ENCODE peak calls at places on chromosomes 6 and 20, in seven cellular contexts. O, V, R, F, Z, U and X are unnamed samples.

GRCh38 chr6:355809-356208 is 35.7 kb upstream of the IRF4 start:
- DNase-seq in O (no peak), V (no peak), R (no peak), F (no peak), Z (no peak), U (no peak), X (no peak)

GRCh38 chr6:7112741-7113313 is 5.1 kb downstream of the RREB1 start:
- DNase-seq in O (no peak), V (no peak), R (no peak), F (peak; percentile 64), Z (peak; percentile 33), U (peak; percentile 83), X (no peak)

GRCh38 chr6:21808045-21808470 is 214.5 kb downstream of the SOX4 start:
- DNase-seq in O (peak; percentile 78), V (no peak), R (no peak), F (peak; percentile 42), Z (peak; percentile 64), U (peak; percentile 23), X (peak; percentile 39)

GRCh38 chr6:165515963-165516624 is 146.9 kb downstream of the PDE10A start:
- DNase-seq in O (peak; percentile 78), V (no peak), R (no peak), F (no peak), Z (peak; percentile 32), U (peak; percentile 23), X (no peak)

GRCh38 chr6:37696841-37697735 is 595 bp downstream of the MDGA1 start:
- DNase-seq in O (no peak), V (no peak), R (no peak), F (no peak), Z (peak; percentile 43), U (peak; percentile 28), X (peak; percentile 64)

GRCh38 chr20:13046409-13046808 is 37.6 kb downstream of the SPTLC3 start:
- DNase-seq in O (no peak), V (no peak), R (no peak), F (no peak), Z (no peak), U (no peak), X (no peak)

GRCh38 chr20:15320941-15321340 is 983.5 kb upstream of the FLRT3 start:
- DNase-seq in O (no peak), V (no peak), R (no peak), F (no peak), Z (no peak), U (no peak), X (no peak)

GRCh38 chr20:58389324-58389967 is 417 bp downstream of the VAPB start:
- DNase-seq in O (peak; percentile 32), V (no peak), R (no peak), F (peak; percentile 67), Z (peak; percentile 67), U (peak; percentile 56), X (no peak)

GRCh38 chr20:49541733-49542513 is 26.0 kb downstream of the PTGIS start:
- DNase-seq in O (peak; percentile 63), V (peak; percentile 79), R (peak; percentile 81), F (peak; percentile 89), Z (peak; percentile 61), U (peak; percentile 96), X (peak; percentile 86)

GRCh38 chr6:118017301-118017854 is 110.3 kb downstream of the SLC35F1 start:
- DNase-seq in O (no peak), V (no peak), R (no peak), F (no peak), Z (no peak), U (no peak), X (no peak)

GRCh38 chr6:159981591-159982245 is 12.8 kb downstream of the IGF2R start:
- DNase-seq in O (peak; percentile 91), V (no peak), R (no peak), F (no peak), Z (peak; percentile 96), U (peak; percentile 43), X (no peak)

GRCh38 chr6:141351721-141352120 is 781.0 kb upstream of the GJE1 start:
- DNase-seq in O (no peak), V (no peak), R (no peak), F (no peak), Z (no peak), U (no peak), X (no peak)

GRCh38 chr6:35073211-35073610 is 67.9 kb downstream of the TCP11 start:
- DNase-seq in O (no peak), V (no peak), R (no peak), F (no peak), Z (no peak), U (no peak), X (no peak)

GRCh38 chr6:166738778-166739654 is 112.0 kb upstream of the RPS6KA2 start:
- DNase-seq in O (peak; percentile 16), V (no peak), R (no peak), F (no peak), Z (peak; percentile 70), U (peak; percentile 18), X (no peak)

GRCh38 chr6:21804941-21805610 is 211.5 kb downstream of the SOX4 start:
- DNase-seq in O (peak; percentile 55), V (no peak), R (no peak), F (no peak), Z (no peak), U (no peak), X (no peak)

GRCh38 chr6:1381397-1382330 is 7.7 kb upstream of the FOXF2 start:
- DNase-seq in O (no peak), V (peak; percentile 73), R (peak; percentile 63), F (peak; percentile 67), Z (no peak), U (peak; percentile 66), X (no peak)

GRCh38 chr20:45813006-45813340 is 529 bp downstream of the UBE2C start:
- DNase-seq in O (no peak), V (no peak), R (no peak), F (no peak), Z (no peak), U (no peak), X (no peak)

GRCh38 chr6:147434508-147434907 is 74.0 kb upstream of the SAMD5 start:
- DNase-seq in O (peak; percentile 1), V (no peak), R (no peak), F (no peak), Z (peak; percentile 38), U (peak; percentile 68), X (no peak)

GRCh38 chr20:14561733-14562132 is 224.3 kb upstream of the FLRT3 start:
- DNase-seq in O (peak; percentile 78), V (no peak), R (no peak), F (no peak), Z (no peak), U (peak; percentile 36), X (no peak)

GRCh38 chr20:19351542-19351941 is 139.1 kb downstream of the SLC24A3 start:
- DNase-seq in O (no peak), V (no peak), R (no peak), F (peak; percentile 13), Z (no peak), U (no peak), X (no peak)

GRCh38 chr20:5221078-5221430 is 94.2 kb downstream of the CDS2 start:
- DNase-seq in O (no peak), V (no peak), R (no peak), F (no peak), Z (no peak), U (peak; percentile 61), X (no peak)

DNA sequence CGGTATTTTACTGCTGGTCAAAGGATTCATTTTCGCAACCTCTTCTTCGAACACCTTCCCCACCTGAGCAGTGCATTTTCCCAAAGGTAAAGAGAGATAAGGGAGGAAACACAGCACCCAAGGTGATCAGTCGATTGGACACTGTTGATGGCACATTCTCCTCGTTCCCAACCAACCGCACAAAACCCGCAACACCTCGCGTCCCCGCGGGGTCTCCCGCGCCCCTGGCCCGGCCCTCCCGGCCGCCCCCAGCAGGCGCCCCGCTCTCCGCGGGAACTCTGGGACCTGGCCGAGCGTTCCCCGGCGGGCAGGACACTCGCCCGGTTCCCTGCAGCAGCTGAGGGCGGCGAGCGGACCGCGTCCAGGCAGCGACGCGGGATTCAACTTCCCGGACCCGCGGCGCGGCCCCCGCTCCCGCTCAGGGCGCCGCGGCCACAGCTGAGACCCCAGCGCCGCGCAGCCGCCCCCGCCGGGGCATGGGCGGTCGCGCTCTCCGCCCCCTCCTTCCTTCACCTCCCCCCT is 506 bp downstream of the RGS17 start:
- DNase-seq in O (no peak), V (peak; percentile 8), R (no peak), F (peak; percentile 32), Z (no peak), U (no peak), X (no peak)
- H3K79me1 ChIP-seq in O (peaks cover 7% of the 10 kb centered on the region), V (no peaks in the 10 kb centered on the region), R (no peaks in the 10 kb centered on the region), F (no peaks in the 10 kb centered on the region), Z (peaks cover 1% of the 10 kb centered on the region), U (no peaks in the 10 kb centered on the region), X (no peaks in the 10 kb centered on the region)

GRCh38 chr20:10970109-10970508 is 296.3 kb upstream of the JAG1 start:
- DNase-seq in O (peak; percentile 67), V (no peak), R (no peak), F (no peak), Z (peak; percentile 32), U (peak; percentile 4), X (no peak)
- H3K79me1 ChIP-seq in O (no peaks in the 10 kb centered on the region), V (no peaks in the 10 kb centered on the region), R (no peaks in the 10 kb centered on the region), F (no peaks in the 10 kb centered on the region), Z (no peaks in the 10 kb centered on the region), U (no peaks in the 10 kb centered on the region), X (no peaks in the 10 kb centered on the region)

DNA sequence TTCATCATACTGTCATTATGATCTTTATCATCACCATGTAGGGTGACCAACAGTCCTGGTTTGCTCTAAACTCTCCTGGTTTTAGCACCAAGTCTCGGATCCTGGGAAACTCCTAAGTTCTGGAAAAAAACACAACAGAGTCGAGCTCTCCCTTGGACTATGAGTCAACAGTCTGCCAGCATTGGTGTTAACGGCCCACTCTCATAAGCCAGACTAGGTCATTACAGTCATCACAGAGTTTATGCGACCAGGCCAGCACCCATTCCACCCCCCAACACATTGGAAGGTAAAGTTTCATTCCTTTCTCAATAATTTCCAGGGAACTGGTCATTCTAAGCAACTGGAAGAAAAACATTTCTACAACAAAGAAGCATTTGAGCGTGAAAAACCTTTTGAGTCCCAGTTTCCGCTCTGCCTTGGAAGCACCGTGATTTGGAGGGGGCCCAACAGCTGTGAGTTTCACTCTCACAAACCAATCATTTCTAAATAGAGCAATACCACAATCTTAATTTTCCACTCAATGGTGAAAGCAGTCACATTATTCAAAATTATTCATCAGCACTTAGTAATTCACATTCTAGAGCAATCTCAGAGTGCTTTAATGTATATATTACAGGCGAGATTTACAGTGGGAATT is 445.0 kb downstream of the CDH26 start:
- DNase-seq in O (no peak), V (no peak), R (no peak), F (no peak), Z (no peak), U (no peak), X (no peak)
- H3K79me1 ChIP-seq in O (no peaks in the 10 kb centered on the region), V (no peaks in the 10 kb centered on the region), R (no peaks in the 10 kb centered on the region), F (no peaks in the 10 kb centered on the region), Z (no peaks in the 10 kb centered on the region), U (no peaks in the 10 kb centered on the region), X (no peaks in the 10 kb centered on the region)

GRCh38 chr6:104908431-104909139 is 48.3 kb upstream of the LIN28B start:
- DNase-seq in O (no peak), V (no peak), R (no peak), F (no peak), Z (no peak), U (peak; percentile 99), X (no peak)

GRCh38 chr6:104909140-104909525 is 47.8 kb upstream of the LIN28B start:
- DNase-seq in O (no peak), V (no peak), R (no peak), F (no peak), Z (no peak), U (peak; percentile 92), X (no peak)

DNA sequence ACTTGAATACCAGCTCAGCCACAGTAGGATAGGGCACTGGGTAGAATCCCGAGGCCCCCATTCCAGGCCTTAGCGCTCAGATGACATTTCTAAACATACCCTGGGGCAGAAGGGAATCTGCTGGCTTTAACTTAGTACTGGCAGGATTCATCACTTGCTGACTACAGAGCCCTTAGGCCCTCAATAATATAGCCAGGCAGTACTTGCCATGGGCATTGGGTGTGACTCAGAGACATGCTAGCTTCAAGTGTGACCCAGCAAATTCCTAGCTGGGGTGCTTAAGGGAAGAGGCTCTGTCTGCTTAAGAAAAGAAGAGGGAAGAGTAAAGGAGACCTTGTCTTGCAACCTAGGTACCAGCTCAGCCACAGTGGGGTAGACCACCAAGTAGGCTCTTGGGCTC is 48.3 kb upstream of the HACE1 start:
- DNase-seq in O (peak; percentile 1), V (no peak), R (no peak), F (peak; percentile 76), Z (peak; percentile 18), U (peak; percentile 99), X (no peak)
- H3K79me1 ChIP-seq in O (no peaks in the 10 kb centered on the region), V (no peaks in the 10 kb centered on the region), R (no peaks in the 10 kb centered on the region), F (no peaks in the 10 kb centered on the region), Z (no peaks in the 10 kb centered on the region), U (peaks cover 21% of the 10 kb centered on the region), X (no peaks in the 10 kb centered on the region)